ENCODE peak calls at places on chromosome 21, in four cellular contexts. A, M, P and N are unnamed samples.

GRCh38 chr21:40964691-40965090 is 117.7 kb upstream of the DSCAM start:
- DNase-seq in A (no peak), M (no peak), P (no peak), N (no peak)

GRCh38 chr21:42195378-42196031 is 23.4 kb upstream of the ABCG1 start:
- DNase-seq in A (peak), M (no peak), P (peak), N (no peak)

GRCh38 chr21:32538147-32538792 is 47.1 kb downstream of the TCP10L start:
- DNase-seq in A (no peak), M (no peak), P (no peak), N (no peak)

GRCh38 chr21:45126085-45126687 is 51.8 kb downstream of the ADARB1 start:
- DNase-seq in A (no peak), M (no peak), P (no peak), N (peak)

GRCh38 chr21:31299291-31300147 is 44.5 kb downstream of the TIAM1 start:
- DNase-seq in A (no peak), M (no peak), P (no peak), N (no peak)

GRCh38 chr21:43916076-43916475 is 51.1 kb downstream of the AGPAT3 start:
- DNase-seq in A (no peak), M (no peak), P (no peak), N (no peak)

GRCh38 chr21:34603002-34603709 is 11.8 kb downstream of the RCAN1 start:
- DNase-seq in A (peak), M (peak), P (peak), N (peak)

GRCh38 chr21:33975548-33976081 is 60.0 kb upstream of the ATP5PO start:
- DNase-seq in A (no peak), M (no peak), P (no peak), N (peak)

GRCh38 chr21:42691901-42692559 is 38.6 kb downstream of the PDE9A start:
- DNase-seq in A (no peak), M (no peak), P (no peak), N (no peak)

GRCh38 chr21:32768530-32768929 is 3.0 kb downstream of the PAXBP1 start:
- DNase-seq in A (no peak), M (no peak), P (peak), N (no peak)

GRCh38 chr21:45471229-45472052 is 66.5 kb downstream of the COL18A1 start:
- DNase-seq in A (no peak), M (no peak), P (peak), N (peak)

GRCh38 chr21:42187976-42188653 is 30.8 kb upstream of the ABCG1 start:
- DNase-seq in A (peak), M (peak), P (no peak), N (no peak)

GRCh38 chr21:45283611-45284455 is 3.9 kb downstream of the POFUT2 start:
- DNase-seq in A (no peak), M (no peak), P (no peak), N (peak)

GRCh38 chr21:17679002-17679600 is 66.4 kb upstream of the BTG3 start:
- DNase-seq in A (no peak), M (no peak), P (peak), N (peak)

GRCh38 chr21:35198004-35198403 is 148.9 kb upstream of the RUNX1 start:
- DNase-seq in A (no peak), M (no peak), P (peak), N (peak)

GRCh38 chr21:46183910-46184624 is at the start of gene SPATC1L:
- DNase-seq in A (peak), M (peak), P (peak), N (peak)

GRCh38 chr21:44628707-44629391 is 2.0 kb downstream of the KRTAP10-9 start:
- DNase-seq in A (no peak), M (no peak), P (no peak), N (no peak)

GRCh38 chr21:14880922-14881321 is 183.9 kb downstream of the NRIP1 start:
- DNase-seq in A (no peak), M (no peak), P (peak), N (no peak)

GRCh38 chr21:42635848-42636534 is 17.4 kb upstream of the PDE9A start:
- DNase-seq in A (no peak), M (no peak), P (no peak), N (no peak)

GRCh38 chr21:41283211-41283818 is 33.3 kb upstream of the FAM3B start:
- DNase-seq in A (peak), M (peak), P (peak), N (peak)

GRCh38 chr21:45920824-45921600 is 60.6 kb upstream of the COL6A1 start:
- DNase-seq in A (no peak), M (no peak), P (peak), N (no peak)

GRCh38 chr21:33972539-33972938 is 56.9 kb upstream of the ATP5PO start:
- DNase-seq in A (no peak), M (no peak), P (no peak), N (no peak)

GRCh38 chr21:35819134-35819533 is 241.2 kb downstream of the SETD4 start:
- DNase-seq in A (no peak), M (no peak), P (no peak), N (no peak)

GRCh38 chr21:37700641-37701202 is 215.5 kb downstream of the KCNJ6 start:
- DNase-seq in A (no peak), M (peak), P (peak), N (peak)

GRCh38 chr21:38531610-38532009 is 33.3 kb upstream of the ERG start:
- DNase-seq in A (no peak), M (no peak), P (peak), N (peak)

GRCh38 chr21:19256934-19257660 is 853.5 kb upstream of the TMPRSS15 start:
- DNase-seq in A (no peak), M (no peak), P (no peak), N (no peak)

GRCh38 chr21:41815652-41816582 is 49.1 kb upstream of the RIPK4 start:
- DNase-seq in A (no peak), M (no peak), P (no peak), N (no peak)

GRCh38 chr21:29217818-29218252 is 80.9 kb upstream of the BACH1 start:
- DNase-seq in A (no peak), M (no peak), P (peak), N (peak)

GRCh38 chr21:46119565-46120271 is 21.8 kb downstream of the COL6A2 start:
- DNase-seq in A (no peak), M (no peak), P (no peak), N (no peak)

GRCh38 chr21:34669149-34669879 is 520 bp downstream of the CLIC6 start:
- DNase-seq in A (no peak), M (no peak), P (no peak), N (no peak)

GRCh38 chr21:26061437-26061836 is 109.1 kb downstream of the APP start:
- DNase-seq in A (no peak), M (no peak), P (peak), N (no peak)